ENCODE peak calls at places on chromosomes 1 and 21, in six cellular contexts. X, J, L, Q, Y and T are unnamed samples.

GRCh38 chr1:228372183-228373003 is 34.2 kb downstream of the TRIM11 start:
- DNase-seq in X (no peak), J (no peak), L (no peak), Q (no peak), Y (peak), T (peak)

GRCh38 chr1:156510709-156511108 is 10.1 kb upstream of the MEF2D start:
- DNase-seq in X (no peak), J (no peak), L (peak), Q (no peak), Y (no peak), T (peak)

GRCh38 chr1:199970125-199970524 is 57.4 kb upstream of the NR5A2 start:
- DNase-seq in X (peak), J (no peak), L (no peak), Q (no peak), Y (no peak), T (no peak)

GRCh38 chr1:204650911-204651570 is 34.5 kb downstream of the LRRN2 start:
- DNase-seq in X (peak), J (no peak), L (no peak), Q (no peak), Y (no peak), T (no peak)

GRCh38 chr1:27562483-27563406 is 41.2 kb downstream of the AHDC1 start:
- DNase-seq in X (no peak), J (no peak), L (no peak), Q (no peak), Y (no peak), T (no peak)

GRCh38 chr1:210376836-210377377 is 48.2 kb downstream of the HHAT start:
- DNase-seq in X (no peak), J (no peak), L (no peak), Q (no peak), Y (no peak), T (no peak)

GRCh38 chr1:163928080-163928479 is 606.3 kb downstream of the NUF2 start:
- DNase-seq in X (peak), J (no peak), L (no peak), Q (no peak), Y (no peak), T (no peak)

GRCh38 chr1:224427346-224427745 is 7.3 kb downstream of the WDR26 start:
- DNase-seq in X (no peak), J (no peak), L (peak), Q (no peak), Y (no peak), T (no peak)

GRCh38 chr1:246642719-246643118 is 76.5 kb downstream of the CNST start:
- DNase-seq in X (no peak), J (no peak), L (no peak), Q (no peak), Y (no peak), T (no peak)

GRCh38 chr1:150798509-150798908 is 9.6 kb downstream of the CTSK start:
- DNase-seq in X (peak), J (no peak), L (peak), Q (no peak), Y (no peak), T (no peak)

GRCh38 chr1:202807926-202808757 is at the start of gene KDM5B:
- DNase-seq in X (peak), J (peak), L (peak), Q (no peak), Y (peak), T (peak)

GRCh38 chr1:146034976-146035469 is 13.5 kb upstream of the HJV start:
- DNase-seq in X (peak), J (peak), L (no peak), Q (no peak), Y (peak), T (no peak)

GRCh38 chr1:58782308-58783089 is 1.3 kb downstream of the JUN start:
- DNase-seq in X (peak), J (peak), L (peak), Q (no peak), Y (peak), T (no peak)

GRCh38 chr1:149917590-149918144 is at the start of gene SV2A:
- DNase-seq in X (peak), J (no peak), L (peak), Q (peak), Y (peak), T (no peak)

GRCh38 chr1:171581226-171581625 is 40.8 kb upstream of the MYOCOS start:
- DNase-seq in X (no peak), J (no peak), L (no peak), Q (no peak), Y (no peak), T (no peak)

GRCh38 chr21:46097826-46098286 is at the start of gene COL6A2:
- DNase-seq in X (peak), J (no peak), L (peak), Q (peak), Y (peak), T (no peak)

GRCh38 chr1:162696286-162696862 is 64.1 kb downstream of the DDR2 start:
- DNase-seq in X (peak), J (peak), L (peak), Q (peak), Y (peak), T (peak)

GRCh38 chr1:246139745-246140182 is 367.3 kb downstream of the SMYD3 start:
- DNase-seq in X (no peak), J (peak), L (peak), Q (no peak), Y (no peak), T (peak)

GRCh38 chr21:45401054-45401518 is 3.9 kb upstream of the COL18A1 start:
- DNase-seq in X (no peak), J (peak), L (no peak), Q (no peak), Y (no peak), T (no peak)

GRCh38 chr1:28248273-28249012 is 10.9 kb upstream of the SESN2 start:
- DNase-seq in X (peak), J (peak), L (peak), Q (no peak), Y (peak), T (peak)

GRCh38 chr1:159584536-159584935 is 3.1 kb upstream of the APCS start:
- DNase-seq in X (no peak), J (no peak), L (no peak), Q (no peak), Y (no peak), T (no peak)

DNA sequence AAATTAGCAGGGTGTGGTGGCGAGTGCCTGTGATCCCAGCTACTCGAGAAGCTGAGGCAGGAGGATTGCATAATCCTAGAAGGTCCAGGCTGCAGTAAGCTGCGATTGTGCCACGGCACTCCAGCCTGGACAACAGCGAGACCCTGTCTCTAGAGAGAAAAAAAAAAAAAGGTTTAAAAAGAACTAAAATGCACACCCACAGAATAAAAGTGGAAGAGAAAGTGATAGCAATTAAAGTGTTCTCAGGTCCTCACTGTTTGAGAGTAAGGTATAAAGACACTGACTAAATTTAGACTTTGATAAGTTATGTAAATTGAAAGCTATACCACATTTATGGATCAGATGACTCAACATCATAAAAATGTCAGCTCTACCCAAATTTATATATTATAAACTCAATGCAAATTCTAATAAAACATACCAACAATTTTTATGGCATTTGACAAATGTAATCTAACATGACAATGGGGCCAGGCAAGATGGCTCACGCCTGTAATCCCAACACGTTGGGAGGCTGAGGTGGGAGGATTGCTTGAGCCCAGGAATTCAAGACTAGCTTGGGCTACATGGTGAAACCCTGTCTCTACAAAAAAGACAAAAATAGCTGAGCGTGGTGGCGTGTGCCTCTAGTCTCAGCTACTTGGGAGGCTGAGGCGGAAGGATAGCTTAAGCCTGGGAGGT is 11.8 kb downstream of the ZBTB17 start:
- DNase-seq in X (no peak), J (no peak), L (no peak), Q (no peak), Y (no peak), T (no peak)
- H3K4me3 ChIP-seq in X (no peak), J (no peak), L (no peak), Q (no peak), Y (no peak), T (no peak)

GRCh38 chr1:36151845-36152203 is 2.5 kb upstream of the TRAPPC3 start:
- DNase-seq in X (no peak), J (no peak), L (no peak), Q (no peak), Y (no peak), T (no peak)
- H3K4me3 ChIP-seq in X (no peak), J (no peak), L (no peak), Q (no peak), Y (no peak), T (no peak)

GRCh38 chr21:41880153-41880552 is 1.0 kb upstream of the PRDM15 start:
- DNase-seq in X (no peak), J (no peak), L (no peak), Q (no peak), Y (no peak), T (no peak)
- H3K4me3 ChIP-seq in X (no peak), J (peak), L (peak), Q (no peak), Y (no peak), T (no peak)

DNA sequence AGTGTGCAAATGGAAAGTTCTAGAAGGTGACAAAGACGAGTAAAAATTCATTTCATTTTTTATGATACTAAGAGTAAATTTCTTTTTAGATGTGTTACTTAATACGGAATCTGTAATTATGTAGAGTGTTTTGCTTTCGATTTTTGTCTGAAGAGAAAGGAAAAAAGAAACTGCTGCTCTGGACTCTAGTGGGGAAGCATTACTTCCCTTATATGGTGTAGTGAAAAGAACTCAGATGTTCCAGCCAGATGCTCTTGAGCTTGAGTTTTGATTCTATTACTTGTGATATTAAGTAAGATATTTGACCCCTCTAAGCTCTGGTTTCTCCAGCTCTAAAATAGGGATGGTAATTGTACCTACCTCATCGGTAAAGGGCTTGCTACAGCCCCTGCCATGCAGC is 12.2 kb upstream of the GPR161 start:
- DNase-seq in X (no peak), J (no peak), L (peak), Q (no peak), Y (no peak), T (no peak)
- H3K4me3 ChIP-seq in X (no peak), J (no peak), L (no peak), Q (no peak), Y (no peak), T (no peak)

GRCh38 chr1:25773441-25774125 is 26.4 kb upstream of the SELENON start:
- DNase-seq in X (peak), J (peak), L (no peak), Q (no peak), Y (peak), T (peak)

GRCh38 chr1:25772164-25772563 is 27.8 kb upstream of the SELENON start:
- DNase-seq in X (no peak), J (no peak), L (no peak), Q (no peak), Y (peak), T (no peak)

GRCh38 chr1:25774921-25775774 is 24.8 kb upstream of the SELENON start:
- DNase-seq in X (no peak), J (peak), L (no peak), Q (no peak), Y (peak), T (no peak)

GRCh38 chr1:25772692-25773245 is 27.2 kb upstream of the SELENON start:
- DNase-seq in X (no peak), J (no peak), L (no peak), Q (no peak), Y (no peak), T (no peak)

DNA sequence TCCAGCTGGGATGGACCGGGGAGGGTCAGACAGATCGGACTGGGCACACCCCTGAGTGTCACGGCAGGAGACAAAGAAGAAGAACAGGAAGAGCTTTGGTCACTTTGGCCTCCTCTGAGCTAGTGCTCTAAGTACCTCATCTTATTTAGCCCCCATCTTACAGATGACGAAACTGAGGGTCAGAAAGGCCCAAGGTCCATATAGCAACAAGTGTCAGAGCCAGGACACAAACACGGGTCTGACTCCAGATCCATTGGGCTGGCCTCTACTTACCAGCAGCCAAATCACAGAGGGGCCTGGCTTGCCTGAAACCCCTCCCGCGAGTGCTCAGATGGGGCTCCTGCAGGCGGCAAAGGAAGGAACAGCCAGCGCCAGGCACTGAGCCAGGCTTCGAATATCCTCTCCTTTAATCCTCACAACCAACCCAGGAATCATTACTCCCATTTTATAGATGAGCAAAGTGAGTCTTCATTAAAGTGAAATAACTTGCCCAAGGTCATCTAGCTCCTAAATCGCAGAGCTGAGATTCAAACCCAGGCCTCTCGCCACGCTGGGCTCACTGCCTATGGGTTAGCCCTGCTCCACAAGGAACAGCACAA is 25.7 kb upstream of the SELENON start:
- DNase-seq in X (no peak), J (no peak), L (no peak), Q (no peak), Y (peak), T (no peak)
- H3K4me3 ChIP-seq in X (no peak), J (no peak), L (no peak), Q (no peak), Y (no peak), T (no peak)

GRCh38 chr1:12654004-12654567 is 10.2 kb downstream of the AADACL4 start:
- DNase-seq in X (no peak), J (no peak), L (peak), Q (no peak), Y (no peak), T (peak)

GRCh38 chr1:12654657-12655056 is 10.8 kb downstream of the AADACL4 start:
- DNase-seq in X (no peak), J (no peak), L (no peak), Q (no peak), Y (no peak), T (no peak)

GRCh38 chr1:12657060-12657866 is 13.4 kb downstream of the AADACL4 start:
- DNase-seq in X (no peak), J (no peak), L (no peak), Q (no peak), Y (no peak), T (no peak)

GRCh38 chr1:12658531-12659453 is 14.9 kb downstream of the AADACL4 start:
- DNase-seq in X (peak), J (peak), L (peak), Q (peak), Y (peak), T (peak)

DNA sequence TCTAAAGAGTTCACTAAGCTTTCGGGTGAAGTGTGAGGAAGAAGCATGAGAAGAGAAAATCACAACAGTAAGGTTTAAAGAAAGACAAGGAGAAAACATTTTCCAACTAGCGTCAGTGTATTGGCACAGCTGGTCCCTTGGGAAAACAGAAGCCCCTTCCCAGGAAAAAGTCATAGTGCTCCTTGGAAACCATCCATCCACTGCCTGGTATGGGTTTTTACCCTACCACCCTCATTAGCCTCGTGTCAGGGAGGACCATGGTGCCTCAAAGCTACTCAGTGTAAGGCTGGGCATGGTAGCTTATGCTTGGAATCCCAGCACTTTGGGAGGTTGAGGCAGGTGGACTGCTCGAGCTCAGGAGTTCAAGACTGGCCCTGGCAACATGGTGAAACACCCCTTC is 12.7 kb downstream of the AADACL4 start:
- DNase-seq in X (no peak), J (no peak), L (no peak), Q (no peak), Y (no peak), T (no peak)
- H3K4me3 ChIP-seq in X (no peak), J (no peak), L (no peak), Q (no peak), Y (no peak), T (no peak)

GRCh38 chr1:214028095-214028494 is 40.3 kb downstream of the PROX1 start:
- DNase-seq in X (no peak), J (no peak), L (no peak), Q (no peak), Y (no peak), T (no peak)

GRCh38 chr1:214031267-214031650 is 43.5 kb downstream of the PROX1 start:
- DNase-seq in X (peak), J (no peak), L (no peak), Q (peak), Y (peak), T (no peak)

GRCh38 chr1:214028569-214028968 is 40.8 kb downstream of the PROX1 start:
- DNase-seq in X (no peak), J (no peak), L (no peak), Q (no peak), Y (no peak), T (no peak)

GRCh38 chr1:214028999-214029406 is 41.2 kb downstream of the PROX1 start:
- DNase-seq in X (no peak), J (no peak), L (no peak), Q (no peak), Y (no peak), T (no peak)

DNA sequence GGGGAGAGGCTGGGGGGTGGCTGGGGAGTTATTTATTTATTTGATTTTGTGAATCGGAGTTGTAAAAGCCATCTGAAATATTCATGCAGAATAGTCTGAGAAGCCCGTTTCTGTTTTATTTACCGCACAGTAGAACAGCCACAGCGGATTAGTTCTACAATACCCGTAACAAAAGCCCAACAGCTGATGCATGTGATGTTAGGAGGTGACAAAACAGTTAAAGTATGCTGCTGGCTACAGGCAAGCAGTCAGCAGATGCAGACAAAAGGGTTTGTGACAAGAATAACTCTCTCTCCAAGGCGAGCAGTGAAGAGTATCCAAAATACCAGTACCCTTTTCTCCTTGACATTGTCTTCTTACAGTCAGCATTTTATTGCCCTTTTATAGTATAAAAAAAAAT is 42.0 kb downstream of the PROX1 start:
- DNase-seq in X (peak), J (no peak), L (no peak), Q (peak), Y (peak), T (no peak)
- H3K4me3 ChIP-seq in X (no peak), J (no peak), L (no peak), Q (no peak), Y (no peak), T (no peak)

GRCh38 chr1:91736146-91736998 is 149.6 kb downstream of the TGFBR3 start:
- DNase-seq in X (no peak), J (no peak), L (peak), Q (no peak), Y (no peak), T (no peak)
- H3K4me3 ChIP-seq in X (no peak), J (peak), L (peak), Q (no peak), Y (no peak), T (no peak)